ENCODE peak calls at places on chromosomes 5 and 9, in nine cellular contexts. One of them, this sample, is unnamed.

GRCh38 chr9:16192403-16193017 is 639.7 kb downstream of the CCDC171 start:
- DNase-seq in C1 segment of cervical spinal cord: no peak
- DNase-seq in EL: peak; percentile 57
- DNase-seq in SJSA1: no peak
- DNase-seq in NCI-H526 treated with DMSO at 0.1 percent for 48 hours: peak; percentile 93
- DNase-seq in GM12892: no peak
- DNase-seq in activated CD4-positive, alpha-beta T cell treated with anti-CD3 and anti-CD28 coated beads for 4 hours: no peak
- DNase-seq in brain pericyte: no peak
- DNase-seq in activated naive CD4-positive, alpha-beta T cell treated with anti-CD3 and anti-CD28 coated beads, Interleukin-2, amount 50 U/mL, for 16 hours: no peak
- DNase-seq in this sample: no peak

GRCh38 chr5:151066920-151067319 is 13.9 kb downstream of the TNIP1 start:
- DNase-seq in GM12892: no peak
- DNase-seq in EL: no peak
- DNase-seq in C1 segment of cervical spinal cord: no peak
- DNase-seq in brain pericyte: no peak
- DNase-seq in SJSA1: no peak
- DNase-seq in activated CD4-positive, alpha-beta T cell treated with anti-CD3 and anti-CD28 coated beads for 4 hours: no peak
- DNase-seq in activated naive CD4-positive, alpha-beta T cell treated with anti-CD3 and anti-CD28 coated beads, Interleukin-2, amount 50 U/mL, for 16 hours: no peak
- DNase-seq in NCI-H526 treated with DMSO at 0.1 percent for 48 hours: no peak
- DNase-seq in this sample: no peak

GRCh38 chr5:82164957-82165698 is 113.0 kb downstream of the RPS23 start:
- DNase-seq in C1 segment of cervical spinal cord: no peak
- DNase-seq in brain pericyte: no peak
- DNase-seq in EL: peak; percentile 67
- DNase-seq in NCI-H526 treated with DMSO at 0.1 percent for 48 hours: no peak
- DNase-seq in activated naive CD4-positive, alpha-beta T cell treated with anti-CD3 and anti-CD28 coated beads, Interleukin-2, amount 50 U/mL, for 16 hours: no peak
- DNase-seq in activated CD4-positive, alpha-beta T cell treated with anti-CD3 and anti-CD28 coated beads for 4 hours: no peak
- DNase-seq in SJSA1: peak; percentile 43
- DNase-seq in GM12892: no peak
- DNase-seq in this sample: no peak

GRCh38 chr5:149576021-149576420 is 5.3 kb upstream of the ARHGEF37 start:
- DNase-seq in SJSA1: no peak
- DNase-seq in brain pericyte: no peak
- DNase-seq in activated CD4-positive, alpha-beta T cell treated with anti-CD3 and anti-CD28 coated beads for 4 hours: no peak
- DNase-seq in EL: no peak
- DNase-seq in GM12892: no peak
- DNase-seq in C1 segment of cervical spinal cord: no peak
- DNase-seq in activated naive CD4-positive, alpha-beta T cell treated with anti-CD3 and anti-CD28 coated beads, Interleukin-2, amount 50 U/mL, for 16 hours: no peak
- DNase-seq in NCI-H526 treated with DMSO at 0.1 percent for 48 hours: no peak
- DNase-seq in this sample: no peak

GRCh38 chr5:31751620-31752019 is 112.7 kb downstream of the PDZD2 start:
- DNase-seq in EL: no peak
- DNase-seq in SJSA1: no peak
- DNase-seq in brain pericyte: no peak
- DNase-seq in activated CD4-positive, alpha-beta T cell treated with anti-CD3 and anti-CD28 coated beads for 4 hours: no peak
- DNase-seq in C1 segment of cervical spinal cord: no peak
- DNase-seq in NCI-H526 treated with DMSO at 0.1 percent for 48 hours: no peak
- DNase-seq in GM12892: no peak
- DNase-seq in activated naive CD4-positive, alpha-beta T cell treated with anti-CD3 and anti-CD28 coated beads, Interleukin-2, amount 50 U/mL, for 16 hours: no peak
- DNase-seq in this sample: no peak

GRCh38 chr5:57327934-57328333 is 154.1 kb downstream of the GPBP1 start:
- DNase-seq in activated naive CD4-positive, alpha-beta T cell treated with anti-CD3 and anti-CD28 coated beads, Interleukin-2, amount 50 U/mL, for 16 hours: no peak
- DNase-seq in C1 segment of cervical spinal cord: no peak
- DNase-seq in EL: no peak
- DNase-seq in brain pericyte: no peak
- DNase-seq in activated CD4-positive, alpha-beta T cell treated with anti-CD3 and anti-CD28 coated beads for 4 hours: no peak
- DNase-seq in GM12892: no peak
- DNase-seq in NCI-H526 treated with DMSO at 0.1 percent for 48 hours: no peak
- DNase-seq in SJSA1: no peak
- DNase-seq in this sample: no peak

GRCh38 chr9:131530546-131530929 is 525 bp downstream of the UCK1 start:
- DNase-seq in EL: peak; percentile 53
- DNase-seq in SJSA1: peak; percentile 64
- DNase-seq in activated naive CD4-positive, alpha-beta T cell treated with anti-CD3 and anti-CD28 coated beads, Interleukin-2, amount 50 U/mL, for 16 hours: no peak
- DNase-seq in brain pericyte: no peak
- DNase-seq in C1 segment of cervical spinal cord: no peak
- DNase-seq in GM12892: peak; percentile 69
- DNase-seq in NCI-H526 treated with DMSO at 0.1 percent for 48 hours: no peak
- DNase-seq in activated CD4-positive, alpha-beta T cell treated with anti-CD3 and anti-CD28 coated beads for 4 hours: no peak
- DNase-seq in this sample: peak; percentile 82

GRCh38 chr9:104842698-104843097 is 78.8 kb downstream of the NIPSNAP3B start:
- DNase-seq in brain pericyte: no peak
- DNase-seq in NCI-H526 treated with DMSO at 0.1 percent for 48 hours: no peak
- DNase-seq in activated CD4-positive, alpha-beta T cell treated with anti-CD3 and anti-CD28 coated beads for 4 hours: no peak
- DNase-seq in GM12892: no peak
- DNase-seq in SJSA1: no peak
- DNase-seq in C1 segment of cervical spinal cord: no peak
- DNase-seq in EL: no peak
- DNase-seq in activated naive CD4-positive, alpha-beta T cell treated with anti-CD3 and anti-CD28 coated beads, Interleukin-2, amount 50 U/mL, for 16 hours: no peak
- DNase-seq in this sample: no peak

GRCh38 chr9:98625728-98626127 is 83.0 kb downstream of the GABBR2 start:
- DNase-seq in brain pericyte: no peak
- DNase-seq in EL: no peak
- DNase-seq in NCI-H526 treated with DMSO at 0.1 percent for 48 hours: no peak
- DNase-seq in GM12892: no peak
- DNase-seq in C1 segment of cervical spinal cord: no peak
- DNase-seq in SJSA1: no peak
- DNase-seq in activated naive CD4-positive, alpha-beta T cell treated with anti-CD3 and anti-CD28 coated beads, Interleukin-2, amount 50 U/mL, for 16 hours: no peak
- DNase-seq in activated CD4-positive, alpha-beta T cell treated with anti-CD3 and anti-CD28 coated beads for 4 hours: no peak
- DNase-seq in this sample: no peak

GRCh38 chr5:126122942-126123341 is 300.3 kb upstream of the GRAMD2B start:
- DNase-seq in NCI-H526 treated with DMSO at 0.1 percent for 48 hours: no peak
- DNase-seq in EL: peak; percentile 4
- DNase-seq in brain pericyte: no peak
- DNase-seq in C1 segment of cervical spinal cord: no peak
- DNase-seq in activated CD4-positive, alpha-beta T cell treated with anti-CD3 and anti-CD28 coated beads for 4 hours: no peak
- DNase-seq in SJSA1: no peak
- DNase-seq in GM12892: no peak
- DNase-seq in activated naive CD4-positive, alpha-beta T cell treated with anti-CD3 and anti-CD28 coated beads, Interleukin-2, amount 50 U/mL, for 16 hours: no peak
- DNase-seq in this sample: no peak

GRCh38 chr5:93924628-93925027 is 183.2 kb upstream of the POU5F2 start:
- DNase-seq in C1 segment of cervical spinal cord: no peak
- DNase-seq in activated CD4-positive, alpha-beta T cell treated with anti-CD3 and anti-CD28 coated beads for 4 hours: no peak
- DNase-seq in EL: peak; percentile 18
- DNase-seq in brain pericyte: no peak
- DNase-seq in SJSA1: no peak
- DNase-seq in NCI-H526 treated with DMSO at 0.1 percent for 48 hours: no peak
- DNase-seq in activated naive CD4-positive, alpha-beta T cell treated with anti-CD3 and anti-CD28 coated beads, Interleukin-2, amount 50 U/mL, for 16 hours: no peak
- DNase-seq in GM12892: no peak
- DNase-seq in this sample: no peak

GRCh38 chr5:65137631-65138030 is 344.1 kb downstream of the ADAMTS6 start:
- DNase-seq in brain pericyte: peak; percentile 75
- DNase-seq in SJSA1: no peak
- DNase-seq in activated CD4-positive, alpha-beta T cell treated with anti-CD3 and anti-CD28 coated beads for 4 hours: no peak
- DNase-seq in EL: no peak
- DNase-seq in C1 segment of cervical spinal cord: no peak
- DNase-seq in activated naive CD4-positive, alpha-beta T cell treated with anti-CD3 and anti-CD28 coated beads, Interleukin-2, amount 50 U/mL, for 16 hours: no peak
- DNase-seq in GM12892: no peak
- DNase-seq in NCI-H526 treated with DMSO at 0.1 percent for 48 hours: no peak
- DNase-seq in this sample: no peak

GRCh38 chr5:167790462-167791260 is 500.8 kb upstream of the WWC1 start:
- DNase-seq in NCI-H526 treated with DMSO at 0.1 percent for 48 hours: no peak
- DNase-seq in C1 segment of cervical spinal cord: no peak
- DNase-seq in activated CD4-positive, alpha-beta T cell treated with anti-CD3 and anti-CD28 coated beads for 4 hours: no peak
- DNase-seq in SJSA1: no peak
- DNase-seq in brain pericyte: no peak
- DNase-seq in activated naive CD4-positive, alpha-beta T cell treated with anti-CD3 and anti-CD28 coated beads, Interleukin-2, amount 50 U/mL, for 16 hours: no peak
- DNase-seq in GM12892: no peak
- DNase-seq in EL: no peak
- DNase-seq in this sample: no peak

GRCh38 chr9:94949330-94949729 is 222.8 kb downstream of the AOPEP start:
- DNase-seq in SJSA1: no peak
- DNase-seq in activated naive CD4-positive, alpha-beta T cell treated with anti-CD3 and anti-CD28 coated beads, Interleukin-2, amount 50 U/mL, for 16 hours: no peak
- DNase-seq in activated CD4-positive, alpha-beta T cell treated with anti-CD3 and anti-CD28 coated beads for 4 hours: no peak
- DNase-seq in NCI-H526 treated with DMSO at 0.1 percent for 48 hours: no peak
- DNase-seq in EL: no peak
- DNase-seq in GM12892: no peak
- DNase-seq in brain pericyte: no peak
- DNase-seq in C1 segment of cervical spinal cord: no peak
- DNase-seq in this sample: no peak

GRCh38 chr9:5025416-5025815 is 40.3 kb downstream of the JAK2 start:
- DNase-seq in C1 segment of cervical spinal cord: no peak
- DNase-seq in NCI-H526 treated with DMSO at 0.1 percent for 48 hours: no peak
- DNase-seq in GM12892: no peak
- DNase-seq in EL: peak; percentile 33
- DNase-seq in activated CD4-positive, alpha-beta T cell treated with anti-CD3 and anti-CD28 coated beads for 4 hours: no peak
- DNase-seq in brain pericyte: no peak
- DNase-seq in SJSA1: no peak
- DNase-seq in activated naive CD4-positive, alpha-beta T cell treated with anti-CD3 and anti-CD28 coated beads, Interleukin-2, amount 50 U/mL, for 16 hours: no peak
- DNase-seq in this sample: no peak

This sample was measured in K562.